ENCODE peak calls at places on chromosome 1, in eight cellular contexts. S, D, N, P, L, G, B and Y are unnamed samples.

GRCh38 chr1:150966011-150966410 is 8.6 kb downstream of the CERS2 start:
- DNase-seq in G (no peak), N (no peak), S (no peak), D (no peak), B (no peak), P (no peak), L (no peak), Y (no peak)

GRCh38 chr1:79042539-79042938 is 36.0 kb upstream of the ADGRL4 start:
- DNase-seq in G (no peak), S (no peak), L (no peak), D (no peak), B (no peak), N (peak; percentile 17), P (no peak), Y (no peak)

GRCh38 chr1:217109928-217110327 is 386.7 kb upstream of the ESRRG start:
- DNase-seq in N (no peak), S (no peak), B (no peak), G (no peak), D (no peak), L (no peak), P (no peak), Y (no peak)

GRCh38 chr1:15380606-15381508 is 28.8 kb upstream of the EFHD2 start:
- DNase-seq in N (no peak), G (no peak), L (no peak), D (no peak), P (no peak), S (no peak), B (no peak), Y (no peak)

GRCh38 chr1:172938676-172939075 is 112.1 kb downstream of the TNFSF18 start:
- DNase-seq in P (no peak), L (no peak), G (no peak), S (no peak), D (no peak), B (no peak), N (no peak), Y (no peak)

GRCh38 chr1:194372266-194372665 is 1185.9 kb upstream of the B3GALT2 start:
- DNase-seq in N (no peak), L (no peak), P (no peak), G (no peak), B (no peak), S (no peak), D (no peak), Y (no peak)

GRCh38 chr1:25474439-25475047 is 43.8 kb downstream of the MACO1 start:
- DNase-seq in N (no peak), B (no peak), L (no peak), S (no peak), D (no peak), G (no peak), P (no peak), Y (no peak)

GRCh38 chr1:59354754-59355337 is 58.0 kb downstream of the FGGY start:
- DNase-seq in N (no peak), P (no peak), G (no peak), B (no peak), D (no peak), S (no peak), L (no peak), Y (no peak)

GRCh38 chr1:160161965-160162705 is 10.7 kb downstream of the ATP1A4 start:
- DNase-seq in N (no peak), B (no peak), L (no peak), G (no peak), P (no peak), S (no peak), D (no peak), Y (peak; percentile 72)

GRCh38 chr1:61246001-61246400 is 163.6 kb downstream of the NFIA start:
- DNase-seq in N (no peak), S (no peak), P (no peak), L (no peak), G (no peak), D (no peak), B (no peak), Y (no peak)

GRCh38 chr1:116497660-116498059 is 73.2 kb downstream of the CD58 start:
- DNase-seq in G (no peak), L (no peak), B (no peak), N (no peak), D (no peak), S (no peak), P (no peak), Y (no peak)

GRCh38 chr1:155324717-155325595 is 4.3 kb downstream of the RUSC1 start:
- DNase-seq in D (no peak), L (peak; percentile 86), B (no peak), S (peak; percentile 70), N (peak; percentile 69), G (peak; percentile 76), P (peak; percentile 77), Y (no peak)

GRCh38 chr1:39293375-39294070 is 89.0 kb downstream of the MACF1 start:
- DNase-seq in P (no peak), D (no peak), L (no peak), G (no peak), N (peak; percentile 97), B (no peak), S (no peak), Y (no peak)

GRCh38 chr1:16367258-16367967 is 371 bp downstream of the SZRD1 start:
- DNase-seq in L (peak; percentile 93), N (peak; percentile 83), P (peak; percentile 86), S (peak; percentile 81), B (peak; percentile 72), D (peak; percentile 72), G (peak; percentile 91), Y (peak; percentile 20)

GRCh38 chr1:11355594-11356467 is 82.8 kb downstream of the UBIAD1 start:
- DNase-seq in S (no peak), P (no peak), G (no peak), N (no peak), B (no peak), D (no peak), L (no peak), Y (peak; percentile 63)

GRCh38 chr1:240241278-240241677 is 149.6 kb downstream of the FMN2 start:
- DNase-seq in B (no peak), S (no peak), G (no peak), N (no peak), D (no peak), P (no peak), L (no peak), Y (no peak)

GRCh38 chr1:184635347-184636155 is 119.1 kb downstream of the EDEM3 start:
- DNase-seq in G (no peak), B (no peak), P (no peak), L (peak; percentile 74), D (no peak), S (no peak), N (no peak), Y (no peak)

GRCh38 chr1:2970311-2971145 is 50.7 kb upstream of the ACTRT2 start:
- DNase-seq in B (no peak), P (no peak), D (no peak), S (no peak), N (no peak), L (peak; percentile 48), G (no peak), Y (no peak)

GRCh38 chr1:23069149-23069548 is 49.9 kb downstream of the KDM1A start:
- DNase-seq in D (no peak), S (no peak), L (no peak), B (no peak), P (no peak), G (no peak), N (no peak), Y (no peak)
- H3K36me3 ChIP-seq in D (peaks cover 38% of the 10 kb centered on the region), S (no peaks in the 10 kb centered on the region), L (peaks cover 23% of the 10 kb centered on the region), B (peaks cover 8% of the 10 kb centered on the region), P (no peaks in the 10 kb centered on the region), G (peaks cover 20% of the 10 kb centered on the region), N (peaks cover 87% of the 10 kb centered on the region), Y (peaks cover 13% of the 10 kb centered on the region)

GRCh38 chr1:198794498-198794897 is 155.7 kb downstream of the PTPRC start:
- DNase-seq in G (no peak), P (no peak), S (no peak), L (no peak), D (no peak), B (no peak), N (no peak), Y (no peak)

DNA sequence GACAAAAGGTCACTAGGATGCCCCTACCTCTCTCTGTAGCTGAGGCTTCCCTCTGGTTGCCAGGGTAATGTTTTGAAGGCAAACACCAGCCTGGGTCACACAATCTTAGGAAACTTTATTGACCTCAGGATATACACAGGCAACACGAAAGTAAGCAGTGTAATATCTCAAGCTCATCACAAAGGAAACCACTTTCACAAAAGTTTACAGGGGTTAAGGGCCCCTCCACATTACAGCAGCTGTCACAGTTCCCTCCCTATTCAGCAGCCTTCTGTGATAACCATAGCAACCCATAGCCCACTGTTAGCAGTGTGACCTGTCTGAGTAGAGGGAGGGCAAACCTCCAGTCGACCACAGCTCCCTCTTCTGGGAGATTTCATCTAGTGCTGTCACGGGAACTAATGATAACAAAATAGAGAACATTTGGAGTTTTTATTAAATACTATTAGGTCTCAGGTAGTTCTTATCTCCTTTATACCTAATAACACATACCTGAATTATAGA is 149.8 kb downstream of the PTPRC start:
- DNase-seq in N (peak; percentile 40), P (no peak), S (no peak), G (no peak), B (no peak), D (no peak), L (no peak), Y (peak; percentile 57)
- H3K4me3 ChIP-seq in N (no peak overlapping the region), P (no peak overlapping the region), S (no peak overlapping the region), G (no peak overlapping the region), B (no peak overlapping the region), D (no peak overlapping the region), L (no peak overlapping the region), Y (no peak overlapping the region)

GRCh38 chr1:179124866-179125265 is 43.0 kb downstream of the TOR3A start:
- DNase-seq in D (no peak), G (no peak), N (no peak), S (no peak), P (no peak), L (no peak), B (no peak), Y (no peak)

GRCh38 chr1:179129702-179130473 is 48.0 kb downstream of the TOR3A start:
- DNase-seq in D (no peak), L (no peak), G (no peak), N (no peak), B (no peak), P (no peak), S (no peak), Y (no peak)

GRCh38 chr1:179128520-179128919 is 46.6 kb downstream of the TOR3A start:
- DNase-seq in D (no peak), S (peak; percentile 37), L (no peak), N (no peak), B (no peak), P (no peak), G (no peak), Y (no peak)

GRCh38 chr1:179127163-179127895 is 45.5 kb downstream of the TOR3A start:
- DNase-seq in D (no peak), G (no peak), P (no peak), S (no peak), L (no peak), N (no peak), B (no peak), Y (no peak)

GRCh38 chr1:179126338-179127060 is 44.6 kb downstream of the TOR3A start:
- DNase-seq in G (no peak), N (no peak), L (no peak), P (no peak), D (no peak), S (no peak), B (peak; percentile 38), Y (no peak)
- H3K4me1 ChIP-seq in G (no peaks in the 10 kb centered on the region), N (no peaks in the 10 kb centered on the region), L (peaks cover 21% of the 10 kb centered on the region), P (peaks cover 18% of the 10 kb centered on the region), D (peaks cover 17% of the 10 kb centered on the region), S (no peaks in the 10 kb centered on the region), B (peaks cover 32% of the 10 kb centered on the region), Y (no peaks in the 10 kb centered on the region)

DNA sequence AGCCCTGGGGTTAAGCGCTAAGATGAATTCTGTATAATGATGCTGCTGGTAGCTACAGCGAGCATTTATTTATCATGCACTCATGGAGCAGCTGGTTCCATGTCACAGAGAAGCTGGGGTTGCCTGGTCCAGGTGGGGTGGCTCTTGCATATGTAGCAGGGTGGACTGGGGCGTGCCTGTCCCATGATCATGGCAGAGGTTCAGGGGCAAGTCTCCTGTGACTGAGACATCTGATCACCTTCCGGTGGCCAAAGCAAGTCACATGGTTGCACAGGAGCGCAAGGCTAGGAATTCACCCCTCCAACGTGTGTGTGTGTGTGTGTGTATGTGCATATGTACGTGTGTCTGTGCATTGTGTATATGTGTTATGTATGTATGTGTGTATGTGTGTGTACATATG is 15.5 kb upstream of the KCNAB2 start:
- DNase-seq in B (no peak), G (no peak), P (no peak), D (no peak), L (no peak), N (no peak), S (no peak), Y (no peak)
- H3K36me3 ChIP-seq in B (no peaks in the 10 kb centered on the region), G (no peaks in the 10 kb centered on the region), P (no peaks in the 10 kb centered on the region), D (peaks cover 16% of the 10 kb centered on the region), L (no peaks in the 10 kb centered on the region), N (no peaks in the 10 kb centered on the region), S (no peaks in the 10 kb centered on the region), Y (no peaks in the 10 kb centered on the region)